ENCODE peak calls at places on chromosomes 12 and 14, in seven cellular contexts. W is heart right ventricle, R is A549, O is endothelial cell of umbilical vein, U is fibroblast of lung, K is PC-9, C is esophagus squamous epithelium. F is an unnamed sample.
A peak's percentile ranks its signal among the peaks of the same experiment; 100 is the strongest.

GRCh38 chr14:65101631-65102440 is 481 bp downstream of the MAX start:
- DNase-seq in W (peak; percentile 31), R (no peak), O (no peak), U (no peak), K (no peak), C (no peak), F (peak; percentile 61)

GRCh38 chr14:105419055-105419304 is 647 bp upstream of the MTA1 start:
- DNase-seq in W (no peak), R (no peak), O (no peak), U (no peak), K (no peak), C (no peak), F (no peak)

GRCh38 chr12:10634427-10634826 is 21.0 kb upstream of the MAGOHB start:
- DNase-seq in W (no peak), R (no peak), O (no peak), U (peak; percentile 80), K (peak; percentile 86), C (no peak), F (no peak)

GRCh38 chr14:74464785-74465184 is 28.3 kb downstream of the NPC2 start:
- DNase-seq in W (no peak), R (no peak), O (no peak), U (no peak), K (no peak), C (no peak), F (no peak)

GRCh38 chr14:69712637-69713088 is 54.3 kb upstream of the SRSF5 start:
- DNase-seq in W (peak; percentile 53), R (no peak), O (peak; percentile 41), U (no peak), K (peak; percentile 33), C (no peak), F (peak; percentile 56)

GRCh38 chr12:93062100-93062419 is 133.0 kb upstream of the EEA1 start:
- DNase-seq in W (no peak), R (no peak), O (no peak), U (no peak), K (no peak), C (no peak), F (no peak)

GRCh38 chr14:61542848-61543790 is 152.2 kb upstream of the HIF1A start:
- DNase-seq in W (no peak), R (no peak), O (peak; percentile 62), U (no peak), K (no peak), C (no peak), F (no peak)

GRCh38 chr12:123264642-123265041 is 7.0 kb downstream of the CDK2AP1 start:
- DNase-seq in W (no peak), R (no peak), O (no peak), U (no peak), K (no peak), C (no peak), F (no peak)

GRCh38 chr12:25271486-25272098 is 20.9 kb upstream of the KRAS start:
- DNase-seq in W (no peak), R (no peak), O (no peak), U (no peak), K (no peak), C (no peak), F (no peak)

GRCh38 chr12:1870086-1870485 is 48.4 kb downstream of the CACNA2D4 start:
- DNase-seq in W (no peak), R (no peak), O (no peak), U (no peak), K (no peak), C (no peak), F (no peak)

GRCh38 chr12:1794440-1795090 is 25.8 kb upstream of the LRTM2 start:
- DNase-seq in W (no peak), R (no peak), O (no peak), U (no peak), K (no peak), C (no peak), F (no peak)

GRCh38 chr12:84134797-84135366 is 777.7 kb downstream of the SLC6A15 start:
- DNase-seq in W (no peak), R (no peak), O (no peak), U (peak; percentile 10), K (no peak), C (no peak), F (no peak)

GRCh38 chr14:101601603-101602465 is 40.5 kb downstream of the DIO3 start:
- DNase-seq in W (no peak), R (no peak), O (no peak), U (no peak), K (no peak), C (no peak), F (peak; percentile 5)

GRCh38 chr12:4039927-4040326 is 166.7 kb upstream of the PARP11 start:
- DNase-seq in W (no peak), R (no peak), O (no peak), U (no peak), K (no peak), C (no peak), F (no peak)

GRCh38 chr14:21846227-21846885 is 172.7 kb upstream of the OR4E1 start:
- DNase-seq in W (no peak), R (no peak), O (peak; percentile 13), U (no peak), K (peak; percentile 28), C (no peak), F (peak; percentile 24)

DNA sequence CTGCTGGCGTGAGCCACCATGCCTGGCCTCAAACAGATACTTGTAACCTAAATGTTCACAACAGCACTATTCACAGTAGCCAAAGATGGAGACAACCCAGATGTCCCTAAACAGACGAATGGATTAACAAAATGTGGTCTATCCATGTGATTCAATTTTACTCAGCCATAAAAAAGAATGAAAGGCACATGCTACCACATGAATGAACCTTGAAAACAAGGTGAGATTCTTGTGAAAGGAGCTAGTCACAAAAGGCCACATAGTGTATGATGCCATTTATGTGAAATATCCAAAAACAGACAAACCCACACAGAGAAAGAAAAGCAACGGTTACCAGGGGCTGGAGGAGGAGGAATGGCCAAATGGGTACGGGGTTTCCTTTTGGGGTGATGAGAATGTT is 19.6 kb upstream of the P2RX7 start:
- DNase-seq in W (no peak), R (no peak), O (no peak), U (no peak), K (no peak), C (no peak), F (no peak)
- H3K27ac ChIP-seq in W (no peak overlapping the region), R (no peak overlapping the region), O (no peak overlapping the region), U (no peak overlapping the region), K (no peak overlapping the region), C (no peak overlapping the region), F (no peak overlapping the region)

DNA sequence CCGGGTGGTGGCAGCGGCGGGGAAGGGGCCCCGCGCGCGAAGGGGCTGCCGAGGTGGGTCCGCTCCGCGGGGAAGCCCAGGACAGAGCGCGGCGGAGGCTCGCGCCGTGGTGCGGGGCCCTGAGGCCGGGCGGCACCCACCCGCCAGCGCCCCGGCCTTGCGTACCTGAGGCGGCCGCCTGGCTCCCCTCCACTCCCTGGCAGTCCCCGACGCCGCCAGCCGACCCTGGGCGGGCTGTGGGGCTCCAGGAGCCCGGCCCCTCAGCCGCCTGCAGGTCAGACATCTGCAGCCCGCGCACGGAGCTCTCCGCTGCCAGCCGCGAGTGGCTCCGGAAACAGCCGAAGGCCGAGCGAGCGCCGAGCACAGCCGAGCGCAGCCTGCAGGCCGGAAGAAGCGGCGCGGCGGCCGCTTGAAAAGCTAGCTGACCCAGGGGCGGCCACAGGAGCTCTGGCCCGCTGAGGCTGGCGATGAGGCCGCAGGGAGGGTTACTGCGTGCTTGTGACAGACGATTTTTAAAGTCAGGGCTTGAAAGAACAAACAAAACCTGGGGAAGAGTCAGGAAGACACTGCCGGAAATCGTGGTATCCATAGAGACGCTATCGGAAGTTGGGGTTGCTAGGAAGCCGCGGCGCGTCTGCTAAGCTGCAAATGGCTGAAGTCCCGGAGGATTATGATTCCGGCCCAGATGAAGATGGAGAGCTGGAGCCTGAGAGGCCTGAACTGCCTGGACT is at the start of the genes SAMD15 and TMED8:
- DNase-seq in W (peak; percentile 88), R (peak; percentile 84), O (peak; percentile 95), U (peak; percentile 84), K (peak; percentile 97), C (peak; percentile 53), F (peak; percentile 81)
- TF ChIP-seq CTCF in W (no peak), R (no peak), O (no peak), U (peak; percentile 19), K (peak; percentile 46), C (no peak), F (no peak)

DNA sequence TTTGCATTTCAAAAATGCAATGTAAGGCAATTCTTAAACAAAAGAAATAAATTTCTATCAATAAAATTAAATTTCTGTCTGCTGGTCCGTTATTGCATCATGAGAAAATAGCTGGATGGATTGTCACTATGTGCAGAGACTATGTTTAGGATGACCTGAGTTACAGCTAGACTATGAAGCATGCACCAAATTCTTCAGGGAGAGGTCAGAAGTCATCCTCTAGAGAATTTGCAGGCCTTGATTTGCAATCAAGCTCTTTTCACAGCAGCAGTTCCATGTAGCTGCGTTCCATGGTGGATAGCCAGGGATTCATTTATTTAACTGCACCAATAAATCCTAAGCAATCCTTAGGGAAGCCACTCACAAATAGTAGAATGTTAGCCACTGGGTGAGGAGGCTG is 253.7 kb downstream of the MSRB3 start:
- DNase-seq in W (no peak), R (no peak), O (no peak), U (peak; percentile 63), K (no peak), C (no peak), F (no peak)
- H3K4me1 ChIP-seq in W (no peaks in the 10 kb centered on the region), R (peaks cover 16% of the 10 kb centered on the region), O (peaks cover 55% of the 10 kb centered on the region), U (peaks cover 33% of the 10 kb centered on the region), K (peaks cover 7% of the 10 kb centered on the region), C (peaks cover 11% of the 10 kb centered on the region), F (no peaks in the 10 kb centered on the region)

DNA sequence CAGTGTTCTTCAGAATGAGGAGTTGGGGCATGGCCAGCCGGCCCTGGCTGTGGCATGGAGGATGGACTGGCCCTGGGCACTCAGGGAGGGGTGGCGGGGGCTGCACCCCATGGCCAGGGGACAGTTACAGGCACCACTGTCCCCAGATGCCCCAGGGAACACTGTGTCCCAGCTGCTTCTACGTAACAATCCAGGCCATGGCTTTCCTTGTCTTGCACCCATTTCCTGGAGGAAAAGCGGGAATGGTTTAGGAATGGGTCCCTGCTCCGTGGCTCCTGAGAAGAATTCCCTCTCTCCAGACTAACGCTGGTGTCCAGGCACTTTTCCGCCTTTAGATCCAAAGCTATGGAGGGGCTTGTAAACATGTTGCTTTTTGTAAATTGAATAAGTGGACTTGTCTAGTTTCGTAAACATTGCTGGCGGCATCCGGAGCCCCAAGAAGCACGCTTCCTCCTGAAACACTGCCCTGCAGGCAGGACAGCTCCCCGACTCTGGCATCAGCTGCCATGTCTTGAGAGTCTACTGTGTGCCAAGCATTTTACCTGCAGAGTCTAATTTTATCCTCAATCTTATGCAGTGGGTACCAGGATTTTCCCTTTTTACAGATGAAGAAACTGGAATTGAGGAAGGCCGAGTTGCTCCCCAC is 238.3 kb downstream of the SLC41A2 start:
- DNase-seq in W (no peak), R (no peak), O (no peak), U (no peak), K (no peak), C (no peak), F (no peak)
- H3K27ac ChIP-seq in W (peak overlapping the region; percentile 68), R (no peak overlapping the region), O (no peak overlapping the region), U (peak overlapping the region; percentile 63), K (no peak overlapping the region), C (peak overlapping the region; percentile 63), F (no peak overlapping the region)

DNA sequence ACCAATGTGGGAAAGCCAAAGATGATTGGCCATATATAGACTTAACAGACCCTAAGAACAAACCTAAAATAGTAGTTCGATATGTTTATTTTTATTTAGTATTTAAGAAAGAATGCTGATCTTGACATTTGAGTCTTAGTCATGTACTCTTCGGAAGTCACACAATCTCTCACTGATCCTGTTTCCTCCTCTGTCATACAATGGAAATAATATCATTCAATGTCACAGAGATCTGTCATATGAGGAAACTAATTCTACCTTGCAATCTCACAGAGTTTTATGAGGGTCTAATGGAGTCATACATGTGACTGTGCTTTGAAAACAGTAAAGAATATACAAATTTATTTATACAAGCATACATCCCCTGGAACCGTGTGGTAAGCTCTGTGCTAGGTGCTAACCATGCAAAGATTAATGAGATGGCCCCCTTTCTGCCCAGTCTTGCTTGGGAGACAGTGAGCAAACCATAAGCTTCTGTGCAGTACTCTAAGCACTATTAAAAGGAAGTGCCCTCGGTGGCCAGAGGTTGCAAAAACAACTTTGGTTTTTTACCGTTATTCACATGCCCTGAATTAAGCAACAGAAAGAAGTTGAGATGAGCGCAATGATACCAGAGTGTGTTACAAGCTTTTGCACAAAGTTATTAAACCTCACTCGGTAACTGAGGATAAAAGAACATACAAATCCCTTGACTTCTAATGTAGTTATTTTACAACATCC is 1.7 kb upstream of the LIN7A start:
- DNase-seq in W (no peak), R (no peak), O (peak; percentile 9), U (no peak), K (no peak), C (no peak), F (no peak)
- TF ChIP-seq CTCF in W (no peak), R (no peak), O (no peak), U (no peak), K (no peak), C (no peak), F (no peak)